ENCODE peak calls at places on chromosome 6, in five cellular contexts. V is HCT116, Y is suprapubic skin, B is tibial nerve, H is breast epithelium. J is an unnamed sample. For H3K4me1 and H3K27me3, the result is how much of the 10 kb centered on the place peaks cover.

GRCh38 chr6:122730775-122731386 is 48.6 kb upstream of the FABP7 start:
- DNase-seq in V (no peak), H (no peak), B (no peak), Y (no peak), J (no peak)

GRCh38 chr6:24963887-24964570 is 28.3 kb upstream of the RIPOR2 start:
- DNase-seq in B (no peak), H (no peak), V (no peak), Y (no peak), J (no peak)

GRCh38 chr6:49606696-49607390 is 29.8 kb downstream of the RHAG start:
- DNase-seq in V (peak), B (no peak), H (no peak), Y (no peak), J (peak)

GRCh38 chr6:1190361-1190760 is 121.5 kb upstream of the FOXQ1 start:
- DNase-seq in H (no peak), Y (no peak), V (no peak), B (no peak), J (no peak)

GRCh38 chr6:3041606-3042005 is 26.7 kb upstream of the RIPK1 start:
- DNase-seq in H (no peak), B (no peak), V (no peak), Y (no peak), J (no peak)

GRCh38 chr6:18389479-18389878 is 2.3 kb downstream of the RNF144B start:
- DNase-seq in H (no peak), V (no peak), B (no peak), Y (no peak), J (no peak)

GRCh38 chr6:2263896-2264295 is 18.5 kb upstream of the GMDS start:
- DNase-seq in V (no peak), B (no peak), Y (no peak), H (no peak), J (no peak)

GRCh38 chr6:100490065-100490464 is 25.3 kb upstream of the SIM1 start:
- DNase-seq in H (no peak), Y (no peak), B (no peak), V (no peak), J (no peak)

GRCh38 chr6:75300206-75300605 is 15.6 kb upstream of the TMEM30A start:
- DNase-seq in B (no peak), V (no peak), Y (no peak), H (no peak), J (no peak)

GRCh38 chr6:57127763-57128162 is 37.8 kb downstream of the ZNF451 start:
- DNase-seq in H (no peak), V (no peak), B (no peak), Y (no peak), J (no peak)

GRCh38 chr6:75084872-75085381 is 120.9 kb downstream of the COL12A1 start:
- DNase-seq in V (no peak), H (peak), Y (no peak), B (no peak), J (no peak)

GRCh38 chr6:109296971-109297372 is 85.3 kb downstream of the CD164 start:
- DNase-seq in B (no peak), V (no peak), H (no peak), Y (no peak), J (no peak)

GRCh38 chr6:38233161-38233791 is 406.5 kb downstream of the BTBD9 start:
- DNase-seq in V (no peak), Y (no peak), H (no peak), B (no peak), J (no peak)

GRCh38 chr6:127868338-127868737 is 32.5 kb downstream of the THEMIS start:
- DNase-seq in H (no peak), B (no peak), Y (no peak), V (no peak), J (no peak)

GRCh38 chr6:170026272-170027110 is 264.4 kb downstream of the DLL1 start:
- DNase-seq in V (peak), H (peak), B (no peak), Y (peak), J (no peak)

GRCh38 chr6:37695273-37695672 is 2.4 kb downstream of the MDGA1 start:
- DNase-seq in Y (no peak), B (no peak), V (no peak), H (no peak), J (no peak)

GRCh38 chr6:28336284-28337024 is 506 bp upstream of the ZSCAN31 start:
- DNase-seq in B (peak), V (no peak), H (no peak), Y (no peak), J (no peak)

GRCh38 chr6:39998126-39998525 is 63.9 kb upstream of the MOCS1 start:
- DNase-seq in V (no peak), B (no peak), H (no peak), Y (no peak), J (no peak)

GRCh38 chr6:158361961-158362634 is 49.8 kb downstream of the TULP4 start:
- DNase-seq in B (no peak), Y (no peak), H (no peak), V (no peak), J (no peak)

GRCh38 chr6:125191916-125192609 is 38.5 kb downstream of the TPD52L1 start:
- DNase-seq in V (peak), H (peak), Y (no peak), B (peak), J (peak)

GRCh38 chr6:106611030-106611429 is 18.3 kb downstream of the RTN4IP1 start:
- DNase-seq in H (no peak), Y (no peak), B (no peak), V (no peak), J (no peak)

GRCh38 chr6:32814145-32814544 is 2.7 kb downstream of the HLA-DOB start:
- DNase-seq in Y (no peak), B (no peak), V (no peak), H (no peak), J (no peak)

GRCh38 chr6:75602897-75603395 is 1.3 kb downstream of the SENP6 start:
- DNase-seq in Y (no peak), B (no peak), V (no peak), H (no peak), J (no peak)

GRCh38 chr6:56821005-56821432 is 133.9 kb upstream of the BEND6 start:
- DNase-seq in Y (no peak), H (no peak), B (no peak), V (no peak), J (no peak)

GRCh38 chr6:39263299-39264037 is 34.2 kb upstream of the KCNK5 start:
- DNase-seq in B (no peak), Y (no peak), V (no peak), H (no peak), J (no peak)

GRCh38 chr6:8236956-8237355 is 134.6 kb upstream of the EEF1E1 start:
- DNase-seq in V (no peak), Y (no peak), H (no peak), B (no peak), J (no peak)

GRCh38 chr6:10521104-10521808 is at the start of gene GCNT2:
- DNase-seq in Y (no peak), B (no peak), V (no peak), H (no peak), J (peak)

GRCh38 chr6:35810831-35811698 is 5.9 kb downstream of the LHFPL5 start:
- DNase-seq in B (no peak), Y (no peak), V (peak), H (no peak), J (no peak)

GRCh38 chr6:29232725-29233124 is 62.0 kb downstream of the OR2J2 start:
- DNase-seq in Y (no peak), B (no peak), H (no peak), V (no peak), J (no peak)

GRCh38 chr6:23633986-23634385 is 492.0 kb upstream of the NRSN1 start:
- DNase-seq in H (no peak), B (no peak), V (no peak), Y (no peak), J (no peak)

GRCh38 chr6:148893481-148893880 is 146.7 kb downstream of the UST start:
- DNase-seq in H (no peak), V (no peak), Y (no peak), B (no peak), J (no peak)

GRCh38 chr6:75631847-75632246 is 30.2 kb downstream of the SENP6 start:
- DNase-seq in H (no peak), Y (no peak), B (no peak), V (no peak), J (no peak)

GRCh38 chr6:159201336-159201735 is 32.1 kb downstream of the FNDC1 start:
- DNase-seq in Y (no peak), B (no peak), H (no peak), V (no peak), J (no peak)

GRCh38 chr6:30880563-30881252 is 3.6 kb upstream of the DDR1 start:
- DNase-seq in B (no peak), V (no peak), Y (no peak), H (no peak), J (no peak)
- H3K4me1 ChIP-seq in B (under half), V (half or more), Y (half or more), H (under half), J (under half)

GRCh38 chr6:150592377-150592995 is 7.2 kb upstream of the PLEKHG1 start:
- DNase-seq in V (no peak), H (no peak), B (no peak), Y (no peak), J (no peak)

GRCh38 chr6:150588862-150589499 is 10.7 kb upstream of the PLEKHG1 start:
- DNase-seq in H (no peak), Y (no peak), V (no peak), B (no peak), J (no peak)

GRCh38 chr6:150590448-150590847 is 9.2 kb upstream of the PLEKHG1 start:
- DNase-seq in B (no peak), H (no peak), V (no peak), Y (no peak), J (no peak)

GRCh38 chr6:150587637-150588036 is 12.0 kb upstream of the PLEKHG1 start:
- DNase-seq in Y (no peak), V (no peak), H (no peak), B (no peak), J (no peak)

DNA sequence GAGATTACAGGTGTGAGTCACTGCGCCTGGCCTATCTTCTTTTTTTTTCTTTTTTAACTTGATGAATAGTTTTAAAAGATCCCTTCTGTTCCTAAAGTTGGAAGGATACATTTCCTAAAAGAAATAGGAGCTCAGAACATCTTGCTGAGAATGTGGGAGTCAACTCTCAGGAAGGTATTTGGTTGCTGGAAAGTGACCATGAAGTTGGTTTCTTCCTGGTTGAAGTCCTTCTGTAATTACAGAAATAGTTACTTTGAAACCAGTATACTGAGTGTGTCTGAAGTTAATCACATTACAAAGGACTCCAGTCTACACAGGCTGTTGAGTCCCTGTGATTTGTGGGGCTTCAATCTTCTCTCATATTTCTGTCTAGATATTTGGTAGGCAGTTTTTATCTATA is 9.9 kb upstream of the PLEKHG1 start:
- DNase-seq in Y (no peak), H (no peak), V (no peak), B (no peak), J (no peak)
- H3K27me3 ChIP-seq in Y (under half), H (under half), V (under half), B (under half), J (under half)

GRCh38 chr6:165487950-165488349 is 175.1 kb downstream of the PDE10A start:
- DNase-seq in B (no peak), V (no peak), Y (no peak), H (no peak), J (no peak)

GRCh38 chr6:165484178-165484889 is 174.9 kb upstream of the C6orf118 start:
- DNase-seq in Y (no peak), V (no peak), B (no peak), H (no peak), J (no peak)

GRCh38 chr6:165488624-165489295 is 174.3 kb downstream of the PDE10A start:
- DNase-seq in H (no peak), B (no peak), V (no peak), Y (no peak), J (no peak)

GRCh38 chr6:165486183-165487137 is 176.6 kb downstream of the PDE10A start:
- DNase-seq in H (no peak), B (no peak), V (no peak), Y (no peak), J (no peak)

DNA sequence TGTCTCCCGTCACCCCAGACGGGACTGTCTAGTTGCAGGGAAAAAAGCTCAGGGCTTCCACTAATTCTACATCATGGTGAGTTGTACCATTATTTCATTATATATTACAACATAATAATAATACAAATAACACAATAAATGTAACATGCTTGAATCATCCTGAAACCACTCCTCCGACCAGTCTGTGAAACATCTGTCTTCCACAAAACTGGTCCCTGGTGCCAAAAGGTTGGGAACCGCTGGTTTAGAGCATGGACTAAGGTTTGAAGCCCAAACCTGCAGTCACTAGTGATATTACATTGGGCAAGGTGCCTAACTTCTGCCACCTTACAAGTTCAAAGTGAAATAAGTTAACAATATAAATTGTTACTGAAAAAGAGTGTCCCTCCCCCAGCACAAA is 175.7 kb downstream of the PDE10A start:
- DNase-seq in H (no peak), B (no peak), Y (no peak), V (no peak), J (no peak)
- H3K4me1 ChIP-seq in H (under half), B (under half), Y (under half), V (under half), J (under half)

GRCh38 chr6:166174031-166174430 is 6.4 kb upstream of the TBXT start:
- DNase-seq in H (no peak), B (no peak), Y (no peak), V (no peak), J (no peak)
- H3K27me3 ChIP-seq in H (under half), B (half or more), Y (under half), V (under half), J (under half)

GRCh38 chr6:117508450-117508971 is 26.0 kb downstream of the DCBLD1 start:
- DNase-seq in B (no peak), Y (no peak), H (no peak), V (no peak), J (no peak)

GRCh38 chr6:117505337-117505736 is 22.9 kb downstream of the DCBLD1 start:
- DNase-seq in H (no peak), Y (no peak), V (no peak), B (no peak), J (no peak)

GRCh38 chr6:117504478-117505144 is 22.1 kb downstream of the DCBLD1 start:
- DNase-seq in H (no peak), Y (no peak), B (no peak), V (no peak), J (no peak)

GRCh38 chr6:117509021-117509420 is 26.5 kb downstream of the DCBLD1 start:
- DNase-seq in Y (no peak), V (no peak), H (no peak), B (no peak), J (no peak)

DNA sequence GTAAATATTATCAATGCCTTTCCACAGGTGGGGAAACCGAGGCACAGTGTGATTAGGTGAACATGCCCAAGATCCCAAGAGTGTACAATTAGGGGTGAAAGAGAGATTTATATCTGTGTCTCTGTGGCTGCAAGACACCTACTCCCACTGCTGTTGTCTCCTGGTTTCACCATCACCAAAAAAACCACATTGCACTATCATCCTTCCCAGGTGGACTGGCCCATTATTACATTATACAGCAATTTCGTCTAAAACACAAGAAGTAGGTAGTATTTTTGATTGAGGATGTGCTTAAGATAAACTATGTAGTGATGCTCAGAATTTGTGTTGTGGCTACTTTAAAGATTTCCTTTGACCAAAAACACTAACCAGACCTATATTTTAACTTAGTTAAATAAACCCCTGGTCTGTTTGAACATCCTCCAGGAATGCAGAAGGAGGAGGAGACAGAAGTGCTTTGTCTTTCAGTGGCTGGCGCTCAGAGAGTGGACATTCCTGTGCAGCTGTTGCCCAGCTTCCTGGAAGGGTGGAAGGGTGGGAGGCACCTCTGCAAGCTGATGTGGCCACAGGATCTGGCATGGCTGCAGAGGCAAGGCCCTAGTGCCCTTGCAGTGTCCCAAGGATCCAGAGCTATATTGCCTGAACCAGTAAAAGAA is 23.8 kb downstream of the DCBLD1 start:
- DNase-seq in B (no peak), H (no peak), V (no peak), Y (no peak), J (no peak)
- H3K4me1 ChIP-seq in B (under half), H (under half), V (under half), Y (under half), J (under half)

DNA sequence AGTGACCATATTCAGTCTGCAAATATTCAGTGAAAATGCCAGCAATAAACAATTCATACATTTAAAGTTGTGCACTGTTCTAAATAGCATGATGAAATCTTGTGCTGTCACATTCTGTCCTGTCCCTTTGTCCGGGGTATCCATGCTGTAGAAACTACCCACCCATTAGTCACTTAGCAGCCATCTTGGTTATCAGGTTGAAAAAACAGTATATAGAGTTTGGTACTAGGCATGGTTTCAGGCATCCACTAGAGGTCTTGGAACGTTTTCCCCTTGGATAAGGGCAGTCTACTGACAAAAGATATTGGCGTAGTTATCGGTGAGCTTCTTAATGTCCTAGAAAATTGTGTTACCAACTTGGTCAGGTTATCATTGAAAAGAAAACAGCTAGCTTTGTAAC is 12.3 kb upstream of the MAP3K7 start:
- DNase-seq in V (no peak), H (no peak), Y (no peak), B (no peak), J (no peak)
- H3K27me3 ChIP-seq in V (under half), H (under half), Y (under half), B (under half), J (under half)

J was measured in iPS DF 6.9.